ENCODE peak calls at places on chromosomes 6 and 20, in nine cellular contexts. R is CD8-positive, alpha-beta T cell; X is dorsolateral prefrontal cortex; I is naive thymus-derived CD4-positive, alpha-beta T cell; T is testis; V is psoas muscle; L is cardiac muscle cell; S is GM23338; W is SJSA1. B is an unnamed sample.
A peak's percentile ranks its signal among the peaks of the same experiment; 100 is the strongest.

GRCh38 chr6:118709859-118710350 is 58.5 kb upstream of the CEP85L start:
- DNase-seq in L (peak; percentile 75), R (peak; percentile 60), T (no peak), V (no peak), X (no peak), I (peak; percentile 85), S (peak; percentile 15), W (no peak), B (no peak)

GRCh38 chr6:57048577-57048976 is 2.1 kb downstream of the KIAA1586 start:
- DNase-seq in I (no peak), W (no peak), V (no peak), R (no peak), L (no peak), X (no peak), S (no peak), T (no peak), B (no peak)

GRCh38 chr20:19893356-19893755 is 123.8 kb upstream of the NAA20 start:
- DNase-seq in W (no peak), L (peak; percentile 62), S (no peak), R (no peak), V (no peak), X (no peak), T (no peak), I (no peak), B (no peak)

GRCh38 chr6:143183735-143184134 is 123.0 kb downstream of the AIG1 start:
- DNase-seq in R (no peak), L (no peak), I (no peak), T (no peak), V (no peak), S (no peak), X (no peak), W (no peak), B (no peak)

GRCh38 chr6:79808846-79809245 is 138.5 kb downstream of the ELOVL4 start:
- DNase-seq in S (no peak), V (no peak), W (no peak), I (no peak), L (no peak), X (no peak), T (no peak), R (no peak), B (no peak)

GRCh38 chr6:6193221-6193745 is 127.2 kb downstream of the F13A1 start:
- DNase-seq in W (no peak), S (no peak), I (no peak), L (no peak), R (no peak), T (no peak), V (no peak), X (no peak), B (no peak)

GRCh38 chr6:6494677-6495076 is 93.8 kb upstream of the LY86 start:
- DNase-seq in S (peak; percentile 89), R (no peak), L (no peak), W (no peak), I (no peak), X (no peak), T (peak; percentile 70), V (peak; percentile 64), B (no peak)

GRCh38 chr20:3407426-3408250 is at the start of gene DNAAF9:
- DNase-seq in S (peak; percentile 80), I (peak; percentile 67), R (peak; percentile 66), V (peak; percentile 87), W (peak; percentile 89), X (peak; percentile 67), T (peak; percentile 82), L (peak; percentile 84), B (peak; percentile 79)

GRCh38 chr20:37543828-37544227 is 16.2 kb upstream of the BLCAP start:
- DNase-seq in W (no peak), T (no peak), R (no peak), L (peak; percentile 70), I (no peak), S (peak; percentile 54), V (no peak), X (no peak), B (peak; percentile 23)

GRCh38 chr20:61185841-61186601 is 66.0 kb upstream of the CDH4 start:
- DNase-seq in X (no peak), V (no peak), I (no peak), R (no peak), L (peak; percentile 90), W (peak; percentile 98), T (no peak), S (no peak), B (no peak)

GRCh38 chr20:58196402-58197184 is 31.9 kb downstream of the ANKRD60 start:
- DNase-seq in R (no peak), L (no peak), S (no peak), T (no peak), X (no peak), I (no peak), V (no peak), W (no peak), B (no peak)

GRCh38 chr20:41086402-41087324 is 50.7 kb upstream of the PLCG1 start:
- DNase-seq in R (no peak), W (no peak), S (no peak), T (no peak), X (no peak), L (peak; percentile 30), I (no peak), V (no peak), B (no peak)

GRCh38 chr20:63741354-63741675 is 1.7 kb downstream of the SLC2A4RG start:
- DNase-seq in I (no peak), R (no peak), W (no peak), L (no peak), T (no peak), X (no peak), V (no peak), S (no peak), B (no peak)
- H3K27ac ChIP-seq in I (peak overlapping the region; percentile 71), R (no peak overlapping the region), W (no peak overlapping the region), L (peak overlapping the region; percentile 64), T (peak overlapping the region; percentile 96), X (peak overlapping the region; percentile 83), V (peak overlapping the region; percentile 84), S (peak overlapping the region; percentile 50), B (peak overlapping the region; percentile 94)

GRCh38 chr20:1254307-1254706 is 11.8 kb upstream of the SNPH start:
- DNase-seq in W (no peak), I (no peak), T (no peak), X (no peak), L (no peak), S (no peak), R (no peak), V (no peak), B (no peak)
- H3K27ac ChIP-seq in W (no peak overlapping the region), I (no peak overlapping the region), T (no peak overlapping the region), X (no peak overlapping the region), L (no peak overlapping the region), S (no peak overlapping the region), R (no peak overlapping the region), V (no peak overlapping the region), B (no peak overlapping the region)

DNA sequence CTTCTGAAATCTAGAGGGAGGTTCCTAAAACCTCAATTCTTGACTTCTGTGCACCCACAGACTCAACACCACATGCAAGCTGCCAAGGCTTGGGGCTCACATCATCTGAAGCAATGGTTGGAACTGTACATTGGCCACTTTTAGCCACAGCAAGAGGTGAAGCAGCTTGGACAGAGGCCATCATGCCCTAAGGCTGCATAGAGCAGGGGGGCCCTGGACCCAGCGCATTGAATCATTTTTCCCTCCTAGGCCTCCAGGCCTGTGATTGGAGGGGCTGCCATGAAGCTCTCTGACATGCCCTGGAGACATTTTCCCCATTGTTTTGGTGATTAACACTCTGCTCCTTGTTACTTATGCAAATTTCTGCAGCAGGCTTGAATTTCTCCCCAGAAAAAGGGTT is 145.9 kb downstream of the C6orf118 start:
- DNase-seq in L (no peak), V (no peak), S (no peak), I (no peak), T (no peak), W (no peak), X (no peak), R (no peak), B (no peak)
- H3K27ac ChIP-seq in L (no peak overlapping the region), V (no peak overlapping the region), S (no peak overlapping the region), I (no peak overlapping the region), T (no peak overlapping the region), W (no peak overlapping the region), X (no peak overlapping the region), R (no peak overlapping the region), B (no peak overlapping the region)

GRCh38 chr20:42572320-42573016 is 617.2 kb downstream of the PTPRT start:
- DNase-seq in R (no peak), I (no peak), L (no peak), W (no peak), S (no peak), T (no peak), V (no peak), X (no peak), B (no peak)
- H3K27ac ChIP-seq in R (no peak overlapping the region), I (no peak overlapping the region), L (no peak overlapping the region), W (no peak overlapping the region), S (no peak overlapping the region), T (no peak overlapping the region), V (no peak overlapping the region), X (no peak overlapping the region), B (no peak overlapping the region)

GRCh38 chr6:53707108-53707897 is 41.7 kb upstream of the KLHL31 start:
- DNase-seq in I (no peak), S (no peak), T (no peak), L (no peak), R (no peak), X (no peak), V (no peak), W (no peak), B (no peak)
- H3K27ac ChIP-seq in I (no peak overlapping the region), S (no peak overlapping the region), T (no peak overlapping the region), L (peak overlapping the region; percentile 27), R (no peak overlapping the region), X (no peak overlapping the region), V (no peak overlapping the region), W (peak overlapping the region; percentile 7), B (no peak overlapping the region)